ENCODE peak calls at places on chromosomes 7 and 10, in five cellular contexts. M is HepG2, C is ovary, U is heart left ventricle, W is lower lobe of right lung. S is an unnamed sample. For H3K4me1, the result is how much of the 10 kb centered on the place peaks cover.

GRCh38 chr7:28065721-28066285 is 114.8 kb downstream of the JAZF1 start:
- DNase-seq in M (no peak), C (no peak), U (no peak), W (no peak), S (no peak)

GRCh38 chr7:20741801-20742200 is 44.9 kb downstream of the SP8 start:
- DNase-seq in M (no peak), C (no peak), U (no peak), W (no peak), S (no peak)

GRCh38 chr7:44441079-44441478 is 49.4 kb downstream of the NUDCD3 start:
- DNase-seq in M (no peak), C (no peak), U (no peak), W (no peak), S (no peak)

GRCh38 chr10:6532321-6532720 is 47.8 kb downstream of the PRKCQ start:
- DNase-seq in M (no peak), C (no peak), U (no peak), W (no peak), S (no peak)

GRCh38 chr10:86968271-86968993 is at the start of gene ADIRF:
- DNase-seq in M (no peak), C (peak), U (peak), W (peak), S (peak)

GRCh38 chr7:151342102-151342646 is 562 bp downstream of the NUB1 start:
- DNase-seq in M (no peak), C (no peak), U (no peak), W (no peak), S (no peak)

GRCh38 chr10:58104419-58104818 is 163.3 kb downstream of the IPMK start:
- DNase-seq in M (no peak), C (no peak), U (no peak), W (no peak), S (no peak)

GRCh38 chr7:142477079-142477651 is 219.3 kb upstream of the PRSS58 start:
- DNase-seq in M (no peak), C (no peak), U (no peak), W (no peak), S (no peak)

GRCh38 chr10:1577371-1577770 is 160.0 kb downstream of the ADARB2 start:
- DNase-seq in M (no peak), C (no peak), U (no peak), W (no peak), S (no peak)

GRCh38 chr10:80413152-80413996 is 5.0 kb downstream of the PRXL2A start:
- DNase-seq in M (no peak), C (peak), U (peak), W (no peak), S (no peak)

GRCh38 chr7:84200859-84201258 is 6.3 kb upstream of the SEMA3A start:
- DNase-seq in M (no peak), C (no peak), U (no peak), W (no peak), S (no peak)

GRCh38 chr7:43076189-43076605 is 36.2 kb upstream of the HECW1 start:
- DNase-seq in M (no peak), C (no peak), U (no peak), W (no peak), S (no peak)

GRCh38 chr10:12405342-12406320 is 56.3 kb downstream of the CAMK1D start:
- DNase-seq in M (no peak), C (no peak), U (no peak), W (no peak), S (no peak)

GRCh38 chr10:88965016-88965415 is 12.4 kb upstream of the ACTA2 start:
- DNase-seq in M (no peak), C (no peak), U (no peak), W (no peak), S (no peak)

GRCh38 chr10:24706479-24707118 is 17.1 kb downstream of the ARHGAP21 start:
- DNase-seq in M (peak), C (no peak), U (peak), W (no peak), S (peak)

GRCh38 chr7:150975536-150976285 is 2.4 kb downstream of the KCNH2 start:
- DNase-seq in M (no peak), C (no peak), U (no peak), W (no peak), S (no peak)

GRCh38 chr7:44184221-44184873 is 4.9 kb downstream of the GCK start:
- DNase-seq in M (no peak), C (no peak), U (no peak), W (no peak), S (no peak)

GRCh38 chr7:44057181-44057848 is 8.1 kb downstream of the PGAM2 start:
- DNase-seq in M (no peak), C (no peak), U (no peak), W (no peak), S (no peak)

GRCh38 chr10:127392351-127393235 is 156.5 kb upstream of the NPS start:
- DNase-seq in M (no peak), C (peak), U (no peak), W (no peak), S (no peak)

GRCh38 chr7:90483236-90483635 is 13.8 kb downstream of the PTTG1IP2 start:
- DNase-seq in M (no peak), C (no peak), U (no peak), W (no peak), S (no peak)

GRCh38 chr10:13890617-13891541 is 304.1 kb downstream of the PRPF18 start:
- DNase-seq in M (no peak), C (no peak), U (peak), W (peak), S (peak)

GRCh38 chr7:157811946-157812345 is 475.1 kb downstream of the DNAJB6 start:
- DNase-seq in M (no peak), C (no peak), U (no peak), W (peak), S (peak)

GRCh38 chr10:72328045-72328828 is 26.5 kb downstream of the DNAJB12 start:
- DNase-seq in M (peak), C (peak), U (peak), W (no peak), S (no peak)

GRCh38 chr10:72331575-72332422 is 22.9 kb downstream of the DNAJB12 start:
- DNase-seq in M (peak), C (peak), U (peak), W (peak), S (peak)

GRCh38 chr10:72328829-72329204 is 25.9 kb downstream of the DNAJB12 start:
- DNase-seq in M (no peak), C (no peak), U (no peak), W (no peak), S (no peak)

GRCh38 chr10:72330059-72330426 is 24.7 kb downstream of the DNAJB12 start:
- DNase-seq in M (no peak), C (no peak), U (no peak), W (no peak), S (no peak)

DNA sequence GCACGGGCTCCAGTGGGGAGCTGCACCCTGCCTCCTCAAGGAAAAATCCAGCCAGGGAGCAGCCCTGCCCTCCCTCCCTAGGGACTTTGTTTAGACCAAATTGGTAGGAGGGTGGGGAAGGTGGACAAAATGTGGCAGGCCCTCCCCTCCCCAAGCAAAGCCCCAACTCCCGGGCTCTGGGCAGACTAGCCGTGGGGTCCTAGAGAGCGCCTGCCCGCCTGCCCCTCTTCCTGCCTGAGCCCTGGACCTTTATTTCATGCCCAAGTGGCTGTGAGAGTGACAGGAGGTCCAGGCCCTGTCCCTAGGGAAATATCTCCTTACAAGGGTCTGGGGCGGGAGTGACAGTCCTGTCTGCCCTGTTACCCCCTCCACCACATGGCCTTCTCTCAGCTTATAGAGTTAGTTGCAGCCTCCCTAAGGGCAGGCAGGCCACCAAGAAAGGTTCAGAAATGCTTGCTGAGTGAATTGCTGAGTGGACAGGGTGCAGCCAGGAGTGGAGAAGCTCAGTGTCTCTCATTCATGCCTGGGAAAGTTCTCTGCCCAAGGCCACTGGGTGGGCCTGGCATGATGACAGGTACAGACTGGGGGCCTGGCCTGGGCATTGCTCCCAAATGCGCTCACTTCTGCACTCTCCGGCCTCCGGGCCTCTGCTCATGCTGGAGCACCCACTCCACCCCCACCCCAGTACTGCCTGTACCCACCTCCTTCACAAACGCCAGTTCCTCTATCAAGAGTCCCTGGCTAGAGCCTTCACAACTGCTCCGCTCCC is 25.2 kb downstream of the DNAJB12 start:
- DNase-seq in M (no peak), C (peak), U (no peak), W (peak), S (no peak)
- H3K4me1 ChIP-seq in M (half or more), C (under half), U (half or more), W (half or more), S (under half)

GRCh38 chr10:92124020-92124419 is 166.9 kb downstream of the CPEB3 start:
- DNase-seq in M (peak), C (no peak), U (no peak), W (no peak), S (no peak)

GRCh38 chr10:92125169-92125543 is 165.7 kb downstream of the CPEB3 start:
- DNase-seq in M (no peak), C (no peak), U (no peak), W (no peak), S (no peak)

GRCh38 chr10:92124524-92125168 is 166.2 kb downstream of the CPEB3 start:
- DNase-seq in M (peak), C (no peak), U (peak), W (no peak), S (peak)

GRCh38 chr10:92121686-92122492 is 169.0 kb downstream of the CPEB3 start:
- DNase-seq in M (peak), C (no peak), U (no peak), W (no peak), S (no peak)

GRCh38 chr10:92123031-92123450 is 167.8 kb downstream of the CPEB3 start:
- DNase-seq in M (peak), C (no peak), U (no peak), W (peak), S (peak)
- H3K27ac ChIP-seq in M (peak), C (peak), U (peak), W (peak), S (peak)

GRCh38 chr7:23183279-23184012 is 1.6 kb downstream of the NUP42 start:
- DNase-seq in M (no peak), C (no peak), U (no peak), W (no peak), S (no peak)
- H3K4me3 ChIP-seq in M (peak), C (peak), U (peak), W (peak), S (no peak)

GRCh38 chr10:22685926-22686325 is 28.5 kb downstream of the PIP4K2A start:
- DNase-seq in M (no peak), C (no peak), U (no peak), W (no peak), S (no peak)

GRCh38 chr10:22686347-22686746 is 28.0 kb downstream of the PIP4K2A start:
- DNase-seq in M (peak), C (no peak), U (no peak), W (no peak), S (no peak)

GRCh38 chr10:22682237-22683192 is 31.9 kb downstream of the PIP4K2A start:
- DNase-seq in M (peak), C (no peak), U (no peak), W (peak), S (no peak)

GRCh38 chr10:22683995-22684305 is 30.4 kb downstream of the PIP4K2A start:
- DNase-seq in M (no peak), C (no peak), U (no peak), W (no peak), S (no peak)

GRCh38 chr10:22684707-22685106 is 29.7 kb downstream of the PIP4K2A start:
- DNase-seq in M (no peak), C (no peak), U (no peak), W (no peak), S (no peak)
- H3K4me1 ChIP-seq in M (half or more), C (under half), U (half or more), W (half or more), S (under half)

DNA sequence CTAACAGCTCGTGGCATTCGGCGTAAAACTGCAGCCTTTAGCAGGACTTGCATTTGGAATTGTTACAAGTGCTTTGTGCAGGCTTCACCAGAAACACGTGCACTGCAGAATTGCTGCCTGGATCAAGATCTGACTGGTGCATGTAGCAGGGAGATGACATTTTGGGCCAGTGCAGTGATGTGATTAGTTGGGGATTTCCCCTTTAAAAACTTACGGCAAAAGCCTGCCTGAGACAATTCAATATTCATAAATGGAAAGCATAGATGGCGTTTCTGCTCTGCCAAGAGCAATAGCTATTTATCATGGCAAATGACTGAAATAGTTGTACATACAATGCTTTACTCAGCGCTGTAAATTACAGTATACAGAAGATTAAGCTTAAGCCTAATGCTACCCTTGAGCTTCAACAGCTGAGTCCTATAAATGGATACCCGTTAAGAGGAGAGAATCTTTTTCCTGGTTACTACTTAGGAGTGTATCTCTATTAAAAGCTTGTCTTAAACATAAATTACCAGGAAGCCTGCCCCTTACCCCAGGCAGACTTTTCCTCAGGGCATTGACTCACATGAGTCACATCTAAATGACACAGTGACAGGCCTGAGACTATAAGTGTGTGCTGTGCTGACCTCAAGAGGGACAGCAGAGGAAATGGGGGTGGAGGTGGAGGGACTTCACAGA is 106.3 kb downstream of the ATXN7L1 start:
- DNase-seq in M (no peak), C (no peak), U (no peak), W (no peak), S (no peak)
- H3K27ac ChIP-seq in M (no peak), C (no peak), U (no peak), W (no peak), S (no peak)

GRCh38 chr10:60816624-60817023 is 38.3 kb downstream of the CDK1 start:
- DNase-seq in M (peak), C (no peak), U (no peak), W (no peak), S (no peak)

GRCh38 chr10:60818134-60818770 is 40.0 kb downstream of the CDK1 start:
- DNase-seq in M (no peak), C (no peak), U (no peak), W (no peak), S (no peak)

GRCh38 chr10:60819271-60819670 is 41.0 kb downstream of the CDK1 start:
- DNase-seq in M (no peak), C (no peak), U (no peak), W (no peak), S (no peak)

GRCh38 chr10:60820093-60820769 is 42.0 kb downstream of the CDK1 start:
- DNase-seq in M (no peak), C (no peak), U (no peak), W (no peak), S (no peak)

DNA sequence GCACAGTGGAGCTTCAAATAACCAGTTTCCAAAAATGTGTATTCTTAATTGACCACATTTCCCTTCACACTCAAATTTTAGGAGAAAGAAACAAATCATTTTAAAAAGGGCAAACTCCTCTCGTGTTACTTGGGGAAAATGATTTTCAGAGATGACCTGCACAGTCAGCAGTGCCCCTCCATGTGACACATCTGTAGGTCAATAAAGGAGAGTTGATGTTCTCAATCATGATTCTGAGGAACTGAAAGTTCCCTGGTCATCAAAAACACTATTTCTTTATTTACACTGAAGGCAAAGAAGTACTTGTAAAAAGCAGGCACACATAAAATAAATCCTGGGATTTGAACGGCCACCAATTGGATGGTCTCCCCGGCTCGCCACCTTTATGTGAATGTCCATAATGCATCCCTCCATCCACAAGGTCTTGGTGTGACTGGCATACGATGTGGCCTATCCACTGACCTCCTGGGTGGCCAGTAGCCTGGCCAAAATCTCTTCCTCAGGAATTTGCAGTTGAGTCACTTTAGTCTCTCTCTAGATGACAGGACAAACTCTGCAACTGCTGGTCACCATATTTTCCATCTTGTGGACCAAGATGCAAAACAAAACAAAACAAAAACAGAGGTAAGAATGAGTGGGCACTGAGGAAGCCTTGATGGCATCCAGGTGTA is 39.0 kb downstream of the CDK1 start:
- DNase-seq in M (no peak), C (no peak), U (no peak), W (no peak), S (no peak)
- H3K4me3 ChIP-seq in M (no peak), C (no peak), U (no peak), W (peak), S (no peak)

DNA sequence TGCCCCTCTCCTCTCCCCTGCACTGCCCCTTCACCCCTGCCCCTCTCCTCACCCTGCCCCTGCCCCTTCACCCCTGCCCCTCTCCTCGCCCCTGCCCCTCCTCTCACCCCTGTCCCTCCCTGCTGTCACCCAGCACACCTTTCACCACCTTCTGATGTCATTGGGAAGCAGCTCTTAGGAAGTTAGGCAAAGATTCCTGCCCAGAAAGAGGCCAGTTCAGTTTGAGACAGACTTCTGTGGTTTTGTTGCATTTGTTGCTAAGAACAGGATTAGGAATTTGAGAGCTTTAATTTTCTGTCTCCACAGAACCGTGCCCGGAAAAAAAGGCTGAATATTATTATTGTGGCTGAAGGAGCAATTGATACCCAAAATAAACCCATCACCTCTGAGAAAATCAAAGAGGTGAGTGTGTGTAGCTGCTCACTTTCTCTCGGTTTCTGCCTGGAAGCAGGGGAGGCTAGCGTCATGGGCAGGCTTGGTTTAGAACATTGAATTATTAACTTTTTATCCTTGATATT is 39.6 kb downstream of the PFKP start:
- DNase-seq in M (no peak), C (no peak), U (peak), W (no peak), S (peak)
- H3K4me1 ChIP-seq in M (under half), C (under half), U (under half), W (under half), S (under half)

GRCh38 chr10:114027041-114027394 is 16.6 kb upstream of the ADRB1 start:
- DNase-seq in M (no peak), C (no peak), U (no peak), W (no peak), S (no peak)

GRCh38 chr10:114025610-114026130 is 18.0 kb upstream of the ADRB1 start:
- DNase-seq in M (no peak), C (no peak), U (no peak), W (no peak), S (peak)

GRCh38 chr10:114023198-114023597 is 20.5 kb upstream of the ADRB1 start:
- DNase-seq in M (no peak), C (no peak), U (no peak), W (no peak), S (no peak)

GRCh38 chr10:114026189-114027040 is 17.3 kb upstream of the ADRB1 start:
- DNase-seq in M (peak), C (no peak), U (no peak), W (peak), S (no peak)

GRCh38 chr10:114024876-114025609 is 18.6 kb upstream of the ADRB1 start:
- DNase-seq in M (no peak), C (no peak), U (no peak), W (no peak), S (no peak)
- H3K27ac ChIP-seq in M (no peak), C (no peak), U (no peak), W (peak), S (no peak)

S was measured in aorta.